ENCODE peak calls at places on chromosomes 2 and 18, in four cellular contexts. B is cardiac fibroblast, X is HCT116, F is HepG2. M is an unnamed sample.

GRCh38 chr2:222825031-222825430 is 35.8 kb upstream of the ACSL3 start:
- DNase-seq in B (no peak), X (no peak), F (no peak), M (no peak)

GRCh38 chr2:107804608-107805498 is 21.8 kb upstream of the RGPD4 start:
- DNase-seq in B (no peak), X (no peak), F (no peak), M (no peak)

GRCh38 chr2:2992622-2993021 is 385.0 kb downstream of the EIPR1 start:
- DNase-seq in B (no peak), X (no peak), F (no peak), M (no peak)

GRCh38 chr2:52934354-52934898 is 833.2 kb upstream of the CHAC2 start:
- DNase-seq in B (peak), X (peak), F (peak), M (peak)

GRCh38 chr18:37545461-37545860 is 20.1 kb downstream of the CELF4 start:
- DNase-seq in B (no peak), X (no peak), F (no peak), M (no peak)

GRCh38 chr2:145593991-145594702 is 1074.2 kb upstream of the ZEB2 start:
- DNase-seq in B (peak), X (no peak), F (no peak), M (no peak)

GRCh38 chr18:13185675-13186198 is 32.8 kb upstream of the LDLRAD4 start:
- DNase-seq in B (no peak), X (no peak), F (no peak), M (no peak)

GRCh38 chr18:69617408-69617807 is 216.7 kb downstream of the DOK6 start:
- DNase-seq in B (no peak), X (no peak), F (no peak), M (no peak)

GRCh38 chr18:10515456-10515855 is 10.4 kb upstream of the NAPG start:
- DNase-seq in B (no peak), X (no peak), F (no peak), M (no peak)

GRCh38 chr2:136060401-136060940 is 57.5 kb downstream of the CXCR4 start:
- DNase-seq in B (no peak), X (no peak), F (no peak), M (no peak)

GRCh38 chr18:41974661-41975286 is 19.7 kb downstream of the PIK3C3 start:
- DNase-seq in B (no peak), X (no peak), F (no peak), M (no peak)

GRCh38 chr18:13380671-13381070 is 162.1 kb downstream of the LDLRAD4 start:
- DNase-seq in B (no peak), X (no peak), F (no peak), M (no peak)

GRCh38 chr2:207770602-207771404 is 1.1 kb upstream of the FZD5 start:
- DNase-seq in B (no peak), X (no peak), F (no peak), M (no peak)

GRCh38 chr2:130354135-130354420 is 1.8 kb upstream of the PTPN18 start:
- DNase-seq in B (no peak), X (no peak), F (no peak), M (no peak)

GRCh38 chr2:172461591-172462392 is 34.4 kb downstream of the ITGA6 start:
- DNase-seq in B (peak), X (no peak), F (peak), M (peak)

GRCh38 chr2:47205576-47206141 is 50.6 kb upstream of the STPG4 start:
- DNase-seq in B (no peak), X (no peak), F (no peak), M (no peak)

GRCh38 chr2:127128508-127128907 is 21.6 kb upstream of the BIN1 start:
- DNase-seq in B (no peak), X (peak), F (no peak), M (peak)

GRCh38 chr2:212548459-212548815 is 9.8 kb upstream of the ERBB4 start:
- DNase-seq in B (peak), X (peak), F (peak), M (no peak)

GRCh38 chr2:218369374-218369773 is 12.7 kb upstream of the SLC11A1 start:
- DNase-seq in B (no peak), X (no peak), F (no peak), M (peak)

GRCh38 chr2:100004348-100004884 is 138.0 kb downstream of the AFF3 start:
- DNase-seq in B (no peak), X (no peak), F (no peak), M (no peak)

GRCh38 chr2:33033524-33034150 is 86.9 kb downstream of the LTBP1 start:
- DNase-seq in B (peak), X (peak), F (no peak), M (no peak)

GRCh38 chr2:61816480-61817355 is 37.1 kb downstream of the FAM161A start:
- DNase-seq in B (no peak), X (no peak), F (no peak), M (no peak)

GRCh38 chr2:209307161-209308001 is 116.5 kb upstream of the MAP2 start:
- DNase-seq in B (no peak), X (no peak), F (no peak), M (no peak)

GRCh38 chr2:240919786-240920782 is 13.9 kb downstream of the CROCC2 start:
- DNase-seq in B (no peak), X (no peak), F (no peak), M (no peak)

GRCh38 chr2:6492573-6492972 is 373.1 kb downstream of the CMPK2 start:
- DNase-seq in B (no peak), X (no peak), F (no peak), M (peak)

GRCh38 chr2:186716899-186717811 is 23.3 kb downstream of the FAM171B start:
- DNase-seq in B (no peak), X (no peak), F (no peak), M (no peak)

GRCh38 chr2:240250985-240251847 is 110.8 kb upstream of the OTOS start:
- DNase-seq in B (peak), X (peak), F (peak), M (no peak)

GRCh38 chr18:13612111-13612997 is 114.0 kb downstream of the FAM210A start:
- DNase-seq in B (no peak), X (no peak), F (no peak), M (no peak)

GRCh38 chr18:63878343-63878742 is 9.2 kb upstream of the SERPINB2 start:
- DNase-seq in B (peak), X (no peak), F (no peak), M (no peak)

GRCh38 chr2:8306530-8307351 is 375.1 kb upstream of the ID2 start:
- DNase-seq in B (no peak), X (no peak), F (no peak), M (peak)

GRCh38 chr2:36912692-36913091 is 53.6 kb downstream of the STRN start:
- DNase-seq in B (peak), X (no peak), F (no peak), M (no peak)

GRCh38 chr2:126994340-126994777 is 95.7 kb downstream of the TEX51 start:
- DNase-seq in B (no peak), X (no peak), F (no peak), M (no peak)

GRCh38 chr2:66443977-66444855 is 9.3 kb downstream of the MEIS1 start:
- DNase-seq in B (peak), X (no peak), F (no peak), M (no peak)

GRCh38 chr18:47725656-47726055 is 204.8 kb downstream of the SMAD2 start:
- DNase-seq in B (no peak), X (no peak), F (no peak), M (no peak)

GRCh38 chr18:189254-189653 is 30.9 kb downstream of the USP14 start:
- DNase-seq in B (no peak), X (no peak), F (peak), M (peak)

GRCh38 chr2:98822301-98823164 is 91.6 kb upstream of the MGAT4A start:
- DNase-seq in B (peak), X (no peak), F (no peak), M (no peak)

GRCh38 chr2:232488097-232488711 is 570 bp upstream of the ECEL1 start:
- DNase-seq in B (no peak), X (no peak), F (no peak), M (no peak)
- H3K4me3 ChIP-seq in B (no peak), X (no peak), F (no peak), M (no peak)

GRCh38 chr2:190888449-190888848 is 7.8 kb downstream of the GLS start:
- DNase-seq in B (no peak), X (no peak), F (no peak), M (no peak)

GRCh38 chr2:190891370-190891769 is 10.7 kb downstream of the GLS start:
- DNase-seq in B (no peak), X (no peak), F (no peak), M (no peak)

GRCh38 chr2:190887089-190887488 is 6.5 kb downstream of the GLS start:
- DNase-seq in B (peak), X (no peak), F (no peak), M (no peak)

GRCh38 chr2:190891913-190892312 is 11.3 kb downstream of the GLS start:
- DNase-seq in B (no peak), X (no peak), F (no peak), M (no peak)

DNA sequence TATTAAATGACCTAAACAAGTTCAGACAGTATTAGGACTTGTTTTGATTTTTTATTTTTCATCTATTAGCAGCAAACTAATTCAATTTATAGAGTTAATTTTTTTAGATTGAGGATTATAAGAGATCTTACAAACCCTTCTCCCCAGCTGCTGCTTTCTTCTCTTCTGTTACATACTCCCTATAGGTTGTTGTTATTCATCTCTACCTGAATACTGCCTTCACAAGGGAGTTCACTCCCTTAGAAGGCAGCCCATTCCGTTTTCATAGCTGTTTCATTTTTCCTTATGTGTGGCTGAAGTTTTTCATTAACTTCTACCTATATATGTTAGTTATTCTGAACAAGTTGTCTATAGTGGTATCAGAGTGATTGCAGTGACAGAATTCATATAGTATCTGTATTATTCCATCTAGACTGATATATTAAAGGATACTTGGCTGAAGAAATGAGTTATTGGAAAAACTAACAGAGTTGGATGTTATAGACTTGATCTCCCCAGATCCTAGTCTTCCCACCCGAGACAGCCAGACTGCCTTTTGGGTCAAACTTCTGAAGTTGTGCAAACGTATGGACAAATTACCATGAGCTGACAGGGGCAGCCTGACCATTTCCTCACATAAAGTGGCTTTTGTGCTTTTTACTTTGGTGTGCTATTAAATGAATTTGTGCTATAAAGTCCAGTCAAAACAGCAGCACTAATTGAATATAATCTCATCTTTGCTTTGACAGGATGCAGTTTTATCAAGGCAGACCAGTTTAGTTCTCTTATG is 8.7 kb downstream of the GLS start:
- DNase-seq in B (no peak), X (no peak), F (no peak), M (no peak)
- H3K4me3 ChIP-seq in B (no peak), X (no peak), F (no peak), M (no peak)

GRCh38 chr2:235345745-235346144 is 148.1 kb upstream of the AGAP1 start:
- DNase-seq in B (no peak), X (no peak), F (no peak), M (no peak)
- H3K4me3 ChIP-seq in B (no peak), X (no peak), F (no peak), M (no peak)

GRCh38 chr2:161418715-161419337 is 2.7 kb downstream of the TBR1 start:
- DNase-seq in B (no peak), X (no peak), F (no peak), M (no peak)
- H3K4me3 ChIP-seq in B (no peak), X (no peak), F (peak), M (no peak)

DNA sequence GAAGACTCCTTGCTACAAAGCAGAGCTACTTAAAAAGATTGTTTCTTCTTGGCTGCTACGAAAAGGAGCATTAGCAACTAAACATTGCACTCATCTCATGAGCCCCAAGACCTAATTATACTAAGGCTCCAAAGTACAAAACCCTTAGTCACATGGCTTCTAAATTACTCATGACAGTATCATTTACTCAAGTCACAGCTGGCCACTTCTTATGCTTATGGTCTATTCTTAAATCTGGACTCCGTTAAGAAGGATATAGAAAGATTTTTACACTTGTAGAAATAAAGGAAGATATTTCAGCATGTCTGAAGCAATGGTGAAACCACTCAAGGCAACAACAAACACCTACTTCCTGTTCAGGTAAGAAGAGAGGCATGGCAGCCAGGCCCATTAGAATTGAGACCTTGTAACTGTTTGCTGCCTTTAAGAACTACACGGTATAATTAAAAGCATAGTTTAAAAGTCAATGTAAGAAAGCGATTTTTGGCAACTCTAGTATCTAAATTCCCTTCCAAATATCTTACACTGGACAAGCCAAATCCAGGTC is 12.7 kb downstream of the ANKRD44 start:
- DNase-seq in B (no peak), X (no peak), F (no peak), M (no peak)
- H3K4me3 ChIP-seq in B (no peak), X (no peak), F (no peak), M (no peak)

GRCh38 chr18:77087391-77088141 is 45.0 kb downstream of the MBP start:
- DNase-seq in B (peak), X (no peak), F (no peak), M (no peak)

GRCh38 chr18:77086034-77086433 is 46.5 kb downstream of the MBP start:
- DNase-seq in B (peak), X (no peak), F (no peak), M (no peak)

GRCh38 chr18:77088977-77089795 is 43.4 kb downstream of the MBP start:
- DNase-seq in B (no peak), X (peak), F (no peak), M (peak)

GRCh38 chr18:77084757-77085035 is 47.9 kb downstream of the MBP start:
- DNase-seq in B (no peak), X (no peak), F (no peak), M (peak)

GRCh38 chr18:77086656-77087390 is 45.8 kb downstream of the MBP start:
- DNase-seq in B (peak), X (no peak), F (no peak), M (no peak)
- H3K4me3 ChIP-seq in B (peak), X (no peak), F (peak), M (no peak)

GRCh38 chr2:71747573-71747972 is 294.2 kb downstream of the DYSF start:
- DNase-seq in B (no peak), X (peak), F (no peak), M (peak)
- H3K4me3 ChIP-seq in B (no peak), X (peak), F (no peak), M (peak)

DNA sequence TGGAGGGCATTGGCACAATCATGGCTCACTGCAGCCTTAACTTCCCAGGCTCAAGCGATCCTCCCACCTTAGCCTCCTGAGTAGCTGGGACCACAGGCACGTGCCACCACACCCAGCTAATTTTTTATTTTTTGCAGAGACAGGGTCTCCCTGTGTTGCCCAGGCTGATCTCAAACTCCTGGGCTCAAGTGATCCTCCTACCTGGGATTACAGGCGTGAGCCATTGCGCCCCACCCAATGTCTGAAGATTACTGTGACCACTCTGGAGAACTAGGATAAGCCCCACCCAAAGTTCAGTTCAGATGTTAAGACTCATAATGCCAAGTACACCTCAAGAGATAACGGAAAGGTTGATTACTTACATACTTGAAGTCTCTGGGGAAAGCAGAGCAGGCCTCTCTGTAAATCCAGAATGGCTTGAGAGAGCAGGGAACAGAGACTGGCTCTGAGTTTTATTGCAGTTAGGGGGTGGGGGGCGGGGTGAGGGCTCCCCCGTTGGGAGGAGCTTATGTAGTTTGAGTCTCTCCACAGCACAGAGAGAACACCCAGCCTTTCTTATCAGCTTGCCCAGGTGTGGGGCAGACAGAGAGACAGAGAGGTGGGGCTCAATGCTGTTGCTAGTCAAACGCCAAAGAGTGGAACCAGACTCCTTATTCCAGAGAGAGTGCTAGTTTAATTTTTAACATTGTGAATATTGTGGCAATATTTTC is 26.5 kb upstream of the ERICH2 start:
- DNase-seq in B (no peak), X (no peak), F (no peak), M (no peak)
- H3K4me3 ChIP-seq in B (no peak), X (no peak), F (peak), M (no peak)

DNA sequence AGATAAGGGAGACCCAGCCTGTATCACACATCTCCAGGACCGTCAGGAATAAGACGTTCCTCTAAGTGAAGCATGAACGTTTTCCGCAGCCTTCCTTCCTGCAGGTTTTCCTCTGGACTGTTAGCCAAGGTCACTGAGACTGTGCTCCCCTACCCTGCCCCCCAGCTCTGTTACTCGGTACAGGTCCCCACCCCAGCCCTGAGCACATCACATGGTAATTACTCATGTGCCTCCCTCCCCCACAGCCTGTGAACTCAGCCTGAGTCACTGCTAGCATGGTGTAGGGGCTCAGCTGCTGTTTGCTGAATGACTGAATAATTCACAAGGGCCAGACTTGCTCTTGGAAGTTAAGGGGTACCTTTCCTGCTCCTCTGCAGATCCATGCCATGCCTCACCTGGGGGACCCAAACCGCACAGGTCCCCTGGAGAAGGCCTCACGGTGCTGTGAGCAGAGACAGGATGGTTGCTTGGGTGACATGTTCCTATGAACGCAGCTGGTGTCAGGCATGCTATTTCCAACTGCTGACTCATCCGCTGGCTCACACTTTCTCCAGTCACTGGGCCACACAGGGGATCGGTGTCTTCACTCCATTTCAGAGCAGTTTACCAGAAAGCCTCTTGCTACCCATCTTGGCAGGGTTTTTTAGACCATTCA is 88.2 kb downstream of the PLB1 start:
- DNase-seq in B (peak), X (peak), F (peak), M (no peak)
- H3K4me3 ChIP-seq in B (peak), X (peak), F (no peak), M (no peak)

GRCh38 chr2:11864724-11865123 is 118.3 kb downstream of the LPIN1 start:
- DNase-seq in B (no peak), X (no peak), F (no peak), M (no peak)

GRCh38 chr2:11863513-11864328 is 117.3 kb downstream of the LPIN1 start:
- DNase-seq in B (peak), X (peak), F (peak), M (peak)

GRCh38 chr2:11865378-11865777 is 118.9 kb downstream of the LPIN1 start:
- DNase-seq in B (no peak), X (no peak), F (no peak), M (no peak)

GRCh38 chr2:11866358-11867335 is 120.2 kb downstream of the LPIN1 start:
- DNase-seq in B (no peak), X (no peak), F (no peak), M (no peak)

DNA sequence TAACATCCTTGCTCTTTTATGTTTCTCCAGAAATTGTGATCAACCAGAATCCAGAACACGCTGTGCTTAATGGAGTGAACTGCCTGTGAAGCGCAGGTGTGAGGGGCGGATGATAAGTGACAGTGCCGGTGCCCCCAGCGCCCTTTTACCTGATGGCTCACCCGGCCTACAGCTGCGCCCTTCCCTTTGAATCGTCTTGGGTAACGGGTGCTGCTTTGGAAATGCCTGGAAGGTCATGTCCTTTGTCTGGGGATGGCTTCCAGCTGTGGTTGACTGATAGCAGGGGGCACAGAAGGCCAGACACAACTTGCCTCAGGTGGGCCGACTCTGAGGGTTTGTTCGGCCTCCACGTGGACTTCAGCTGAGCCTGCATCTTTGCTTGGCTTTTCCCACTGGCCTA is 119.4 kb downstream of the LPIN1 start:
- DNase-seq in B (no peak), X (no peak), F (no peak), M (no peak)
- H3K4me3 ChIP-seq in B (no peak), X (no peak), F (no peak), M (no peak)